ENCODE peak calls at places on chromosomes 16 and 17, in five cellular contexts. Q is dorsolateral prefrontal cortex, H is A549, O is K562, L is pancreas. U is an unnamed sample.

GRCh38 chr16:70529051-70529777 is 5.6 kb downstream of the SF3B3 start:
- DNase-seq in Q (no peak), H (peak), O (peak), L (no peak), U (no peak)

GRCh38 chr17:79749156-79749815 is 18.5 kb downstream of the ENPP7 start:
- DNase-seq in Q (no peak), H (no peak), O (no peak), L (no peak), U (no peak)

GRCh38 chr17:50943575-50943933 is 77.4 kb upstream of the TOB1 start:
- DNase-seq in Q (peak), H (no peak), O (no peak), L (peak), U (no peak)

GRCh38 chr16:77043076-77043475 is 147.9 kb upstream of the MON1B start:
- DNase-seq in Q (no peak), H (peak), O (peak), L (no peak), U (no peak)

GRCh38 chr16:89350701-89351380 is 133.3 kb downstream of the ZNF778 start:
- DNase-seq in Q (peak), H (no peak), O (no peak), L (no peak), U (no peak)

GRCh38 chr16:87541882-87542234 is 49.0 kb upstream of the ZCCHC14 start:
- DNase-seq in Q (no peak), H (no peak), O (no peak), L (no peak), U (no peak)

GRCh38 chr17:37488607-37489196 is 989 bp upstream of the DUSP14 start:
- DNase-seq in Q (peak), H (peak), O (peak), L (peak), U (peak)

GRCh38 chr16:67235816-67236547 is 9.1 kb downstream of the TMEM208 start:
- DNase-seq in Q (no peak), H (no peak), O (peak), L (no peak), U (no peak)

GRCh38 chr17:29219378-29220047 is 27.1 kb upstream of the CRYBA1 start:
- DNase-seq in Q (peak), H (peak), O (peak), L (peak), U (peak)

GRCh38 chr16:53519417-53520091 is 16.5 kb upstream of the AKTIP start:
- DNase-seq in Q (no peak), H (no peak), O (no peak), L (no peak), U (no peak)

GRCh38 chr17:57315061-57315851 is 58.9 kb downstream of the MSI2 start:
- DNase-seq in Q (no peak), H (no peak), O (no peak), L (no peak), U (no peak)

GRCh38 chr17:49390548-49391324 is 23.9 kb downstream of the PHB1 start:
- DNase-seq in Q (no peak), H (no peak), O (peak), L (no peak), U (no peak)

GRCh38 chr16:76396977-76397376 is 119.8 kb downstream of the CNTNAP4 start:
- DNase-seq in Q (no peak), H (no peak), O (no peak), L (no peak), U (no peak)

GRCh38 chr16:88977028-88977844 is at the start of gene CBFA2T3:
- DNase-seq in Q (peak), H (no peak), O (peak), L (peak), U (peak)

GRCh38 chr17:27499451-27500265 is 43.4 kb downstream of the KSR1 start:
- DNase-seq in Q (no peak), H (no peak), O (no peak), L (no peak), U (no peak)

GRCh38 chr17:34024303-34025178 is 230.5 kb upstream of the CCL2 start:
- DNase-seq in Q (peak), H (no peak), O (peak), L (no peak), U (no peak)

GRCh38 chr16:48609453-48610023 is 442 bp downstream of the N4BP1 start:
- DNase-seq in Q (peak), H (peak), O (peak), L (peak), U (no peak)

GRCh38 chr16:84239910-84240309 is at the start of gene KCNG4:
- DNase-seq in Q (no peak), H (no peak), O (no peak), L (no peak), U (no peak)

GRCh38 chr17:57953703-57954420 is 1.4 kb downstream of the CUEDC1 start:
- DNase-seq in Q (no peak), H (no peak), O (no peak), L (no peak), U (no peak)

GRCh38 chr16:3158498-3159314 is 23.9 kb downstream of the ZNF213 start:
- DNase-seq in Q (no peak), H (peak), O (peak), L (peak), U (peak)

GRCh38 chr16:81451753-81452680 is 7.4 kb downstream of the CMIP start:
- DNase-seq in Q (peak), H (no peak), O (peak), L (peak), U (no peak)

GRCh38 chr16:87426423-87427215 is 34.5 kb downstream of the MAP1LC3B start:
- DNase-seq in Q (no peak), H (no peak), O (no peak), L (no peak), U (no peak)

GRCh38 chr16:88662843-88663606 is at the start of gene MVD:
- DNase-seq in Q (peak), H (peak), O (peak), L (peak), U (peak)

GRCh38 chr16:35214840-35215239 is 1755.4 kb downstream of the TP53TG3F start:
- DNase-seq in Q (no peak), H (no peak), O (no peak), L (no peak), U (no peak)

GRCh38 chr17:79294459-79295071 is 219.9 kb downstream of the ENGASE start:
- DNase-seq in Q (no peak), H (peak), O (peak), L (peak), U (peak)

GRCh38 chr16:46748775-46749705 is 896 bp upstream of the MYLK3 start:
- DNase-seq in Q (no peak), H (no peak), O (peak), L (no peak), U (no peak)

GRCh38 chr16:85569615-85570212 is 43.4 kb upstream of the GSE1 start:
- DNase-seq in Q (no peak), H (no peak), O (peak), L (no peak), U (no peak)

GRCh38 chr17:75976175-75976848 is 2.7 kb downstream of the ACOX1 start:
- DNase-seq in Q (no peak), H (no peak), O (peak), L (no peak), U (no peak)

GRCh38 chr16:84643180-84643583 is 5.1 kb upstream of the KLHL36 start:
- DNase-seq in Q (no peak), H (no peak), O (no peak), L (peak), U (no peak)

GRCh38 chr17:1996243-1997145 is 28.6 kb downstream of the RTN4RL1 start:
- DNase-seq in Q (no peak), H (no peak), O (no peak), L (no peak), U (no peak)

GRCh38 chr17:52170963-52171572 is 12.6 kb upstream of the CA10 start:
- DNase-seq in Q (no peak), H (peak), O (peak), L (no peak), U (peak)
- TF ChIP-seq CTCF in Q (peak), H (peak), O (no peak), L (no peak), U (peak)

GRCh38 chr17:9002610-9003354 is 18.5 kb upstream of the NTN1 start:
- DNase-seq in Q (no peak), H (peak), O (no peak), L (no peak), U (peak)
- TF ChIP-seq CTCF in Q (peak), H (peak), O (no peak), L (no peak), U (no peak)

GRCh38 chr16:56989988-56990387 is 631 bp downstream of the NLRC5 start:
- DNase-seq in Q (no peak), H (no peak), O (no peak), L (no peak), U (no peak)
- TF ChIP-seq CTCF in Q (no peak), H (no peak), O (no peak), L (no peak), U (no peak)

GRCh38 chr17:81813861-81814683 is 10.1 kb downstream of the GCGR start:
- DNase-seq in Q (no peak), H (no peak), O (no peak), L (no peak), U (no peak)

GRCh38 chr17:81817758-81818147 is 13.8 kb downstream of the GCGR start:
- DNase-seq in Q (no peak), H (no peak), O (no peak), L (no peak), U (no peak)

GRCh38 chr17:81814748-81815645 is 11.0 kb downstream of the GCGR start:
- DNase-seq in Q (no peak), H (no peak), O (no peak), L (no peak), U (no peak)

GRCh38 chr17:81813371-81813684 is 9.4 kb downstream of the GCGR start:
- DNase-seq in Q (no peak), H (no peak), O (no peak), L (no peak), U (no peak)

DNA sequence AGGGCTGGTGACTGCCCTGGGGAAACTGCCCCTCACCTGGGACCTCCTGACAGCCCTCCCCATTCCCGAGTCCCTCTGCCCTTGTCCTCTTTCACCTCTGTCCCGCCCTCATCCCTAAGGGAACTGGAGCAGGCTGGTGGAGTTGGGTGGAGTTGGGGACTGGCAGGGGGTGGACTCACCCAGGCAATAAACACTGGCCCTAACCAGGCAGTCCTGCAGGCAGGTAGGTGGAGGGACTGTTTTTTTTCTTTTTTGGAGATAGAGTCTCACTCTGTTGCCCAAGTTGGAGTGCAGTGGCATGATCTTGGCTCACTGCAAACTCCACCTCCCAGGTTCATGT is 11.7 kb downstream of the GCGR start:
- DNase-seq in Q (no peak), H (no peak), O (no peak), L (no peak), U (no peak)
- TF ChIP-seq CTCF in Q (no peak), H (no peak), O (no peak), L (no peak), U (no peak)

DNA sequence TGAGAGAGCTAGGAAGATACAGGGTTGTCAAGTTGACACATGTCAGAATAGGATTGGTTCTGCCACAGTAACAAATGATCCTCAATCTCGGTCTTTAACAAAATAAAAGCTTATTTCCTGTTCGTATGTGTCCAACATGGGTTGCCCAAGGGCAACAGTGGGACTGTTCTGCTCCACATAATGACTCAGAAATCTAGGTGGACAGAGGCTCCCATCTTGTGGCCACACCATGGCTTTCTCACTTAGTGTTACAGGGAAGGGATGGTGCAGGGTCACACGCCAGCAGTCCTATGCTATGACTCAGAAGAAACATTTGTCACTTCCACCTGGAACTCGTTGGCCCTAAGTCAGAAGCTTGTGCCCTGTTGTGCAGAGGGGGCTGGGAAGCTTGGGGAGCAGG is 364.9 kb downstream of the SNX29 start:
- DNase-seq in Q (no peak), H (no peak), O (peak), L (no peak), U (no peak)
- TF ChIP-seq CTCF in Q (no peak), H (no peak), O (no peak), L (no peak), U (no peak)

GRCh38 chr17:263271-263670 is 81.8 kb upstream of the DOC2B start:
- DNase-seq in Q (no peak), H (no peak), O (no peak), L (peak), U (no peak)

GRCh38 chr17:266219-266618 is 84.8 kb upstream of the DOC2B start:
- DNase-seq in Q (no peak), H (no peak), O (no peak), L (peak), U (no peak)

GRCh38 chr17:261640-262039 is 80.2 kb upstream of the DOC2B start:
- DNase-seq in Q (no peak), H (no peak), O (no peak), L (no peak), U (no peak)

GRCh38 chr17:265726-266125 is 84.3 kb upstream of the DOC2B start:
- DNase-seq in Q (no peak), H (no peak), O (no peak), L (peak), U (no peak)

DNA sequence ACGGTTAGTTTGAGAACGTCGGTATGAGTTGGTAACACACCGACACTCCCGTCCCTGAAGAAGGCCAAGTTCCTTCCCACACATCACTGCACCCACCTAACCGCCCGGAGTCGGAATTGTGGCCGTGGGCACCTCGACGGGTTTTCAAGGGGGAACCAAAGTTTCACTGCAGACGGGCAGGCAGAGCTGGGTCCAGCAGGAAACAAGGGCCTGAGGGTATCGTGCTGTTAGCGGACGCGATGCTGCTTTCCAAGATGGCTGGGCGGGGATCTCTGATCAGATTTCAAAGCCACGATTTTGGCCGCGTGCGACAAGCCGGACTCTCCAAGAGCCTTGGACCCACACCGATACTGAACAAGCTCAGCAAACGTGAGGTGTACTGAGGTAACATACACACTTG is 82.3 kb upstream of the DOC2B start:
- DNase-seq in Q (no peak), H (no peak), O (no peak), L (peak), U (no peak)
- TF ChIP-seq CTCF in Q (no peak), H (no peak), O (no peak), L (no peak), U (no peak)